ENCODE peak calls at places on chromosomes 1 and 21, in eight cellular contexts. J, Z, O, S, W, I, P and K are unnamed samples.

GRCh38 chr1:12407050-12407961 is 177.5 kb downstream of the VPS13D start:
- DNase-seq in J (peak), Z (peak), O (no peak), S (peak), W (no peak), I (peak), P (peak), K (peak)

GRCh38 chr21:32457360-32457840 is 44.9 kb downstream of the EVA1C start:
- DNase-seq in J (peak), Z (no peak), O (no peak), S (no peak), W (no peak), I (no peak), P (no peak), K (peak)

GRCh38 chr1:198620951-198621824 is 17.7 kb upstream of the PTPRC start:
- DNase-seq in J (peak), Z (no peak), O (no peak), S (peak), W (no peak), I (no peak), P (no peak), K (no peak)

GRCh38 chr1:111989531-111990025 is at the start of gene KCND3:
- DNase-seq in J (no peak), Z (no peak), O (no peak), S (peak), W (no peak), I (peak), P (peak), K (no peak)

GRCh38 chr21:38478782-38479181 is 19.5 kb downstream of the ERG start:
- DNase-seq in J (no peak), Z (no peak), O (no peak), S (no peak), W (no peak), I (peak), P (no peak), K (no peak)

GRCh38 chr1:169121146-169121923 is 14.8 kb downstream of the ATP1B1 start:
- DNase-seq in J (no peak), Z (no peak), O (no peak), S (no peak), W (no peak), I (no peak), P (no peak), K (no peak)

GRCh38 chr1:1242461-1243080 is 4.0 kb downstream of the C1QTNF12 start:
- DNase-seq in J (no peak), Z (no peak), O (no peak), S (no peak), W (no peak), I (no peak), P (no peak), K (no peak)

GRCh38 chr21:20997633-20998455 is at the start of gene NCAM2:
- DNase-seq in J (no peak), Z (peak), O (no peak), S (peak), W (no peak), I (peak), P (peak), K (no peak)

GRCh38 chr1:15941899-15942660 is 33.8 kb downstream of the ZBTB17 start:
- DNase-seq in J (no peak), Z (no peak), O (no peak), S (peak), W (peak), I (no peak), P (no peak), K (no peak)

GRCh38 chr1:56820755-56821461 is 1.7 kb upstream of the FYB2 start:
- DNase-seq in J (peak), Z (peak), O (peak), S (peak), W (no peak), I (peak), P (peak), K (peak)

GRCh38 chr1:61087574-61087973 is 5.2 kb downstream of the NFIA start:
- DNase-seq in J (no peak), Z (no peak), O (no peak), S (no peak), W (no peak), I (no peak), P (no peak), K (no peak)

GRCh38 chr1:170886460-170886859 is 48.9 kb upstream of the MROH9 start:
- DNase-seq in J (no peak), Z (no peak), O (no peak), S (no peak), W (no peak), I (no peak), P (no peak), K (no peak)

GRCh38 chr21:16539041-16539440 is 809.3 kb downstream of the USP25 start:
- DNase-seq in J (no peak), Z (no peak), O (no peak), S (no peak), W (no peak), I (no peak), P (no peak), K (no peak)